ENCODE peak calls at places on chromosomes 11 and 22, in seven cellular contexts. S is kidney epithelial cell, U is brain microvascular endothelial cell, I is A549, H is ovary, T is left lung, A is stomach. L is an unnamed sample.

GRCh38 chr11:19651654-19652053 is 61.0 kb upstream of the NAV2 start:
- DNase-seq in H (no peak), T (no peak), S (no peak), U (no peak), I (no peak), A (no peak), L (no peak)

GRCh38 chr11:43576834-43577521 is 103.6 kb upstream of the HSD17B12 start:
- DNase-seq in I (peak), A (peak), H (peak), S (no peak), T (no peak), U (peak), L (no peak)

GRCh38 chr11:128632151-128632791 is 44.9 kb upstream of the ETS1 start:
- DNase-seq in H (peak), I (no peak), T (no peak), S (no peak), U (peak), A (no peak), L (no peak)

GRCh38 chr11:32334822-32335221 is 100.5 kb downstream of the WT1 start:
- DNase-seq in I (peak), H (no peak), A (no peak), T (no peak), S (no peak), U (no peak), L (no peak)

GRCh38 chr22:24875862-24876506 is 70.0 kb downstream of the SGSM1 start:
- DNase-seq in T (no peak), U (no peak), S (no peak), I (no peak), A (no peak), H (no peak), L (no peak)

GRCh38 chr11:13207665-13208594 is 69.7 kb upstream of the BMAL1 start:
- DNase-seq in S (peak), H (peak), T (peak), I (no peak), A (no peak), U (peak), L (no peak)

GRCh38 chr11:101034076-101034475 is 95.5 kb downstream of the PGR start:
- DNase-seq in I (no peak), H (peak), U (no peak), T (no peak), S (no peak), A (peak), L (no peak)

GRCh38 chr11:107736546-107736945 is 24.7 kb upstream of the SLN start:
- DNase-seq in T (no peak), S (no peak), H (no peak), U (no peak), I (no peak), A (no peak), L (no peak)

GRCh38 chr11:133842053-133842452 is 3.3 kb downstream of the SPATA19 start:
- DNase-seq in S (no peak), T (no peak), H (no peak), I (no peak), U (no peak), A (no peak), L (peak)

GRCh38 chr11:12242071-12242672 is 131.8 kb downstream of the MICAL2 start:
- DNase-seq in S (no peak), T (no peak), A (no peak), U (no peak), H (no peak), I (no peak), L (no peak)

GRCh38 chr11:125165111-125165663 is 636 bp downstream of the PKNOX2 start:
- DNase-seq in S (no peak), H (peak), A (peak), I (peak), T (peak), U (no peak), L (no peak)

GRCh38 chr11:64762277-64762915 is 2.6 kb upstream of the PYGM start:
- DNase-seq in H (no peak), A (peak), U (no peak), S (peak), T (peak), I (no peak), L (no peak)

GRCh38 chr22:46070722-46071450 is 79.4 kb upstream of the PPARA start:
- DNase-seq in I (no peak), H (peak), U (no peak), T (peak), S (no peak), A (peak), L (no peak)

GRCh38 chr11:17263803-17264202 is 12.7 kb upstream of the NUCB2 start:
- DNase-seq in S (no peak), U (no peak), T (no peak), H (no peak), A (no peak), I (no peak), L (no peak)

GRCh38 chr22:26172389-26172990 is 3.2 kb downstream of the SEZ6L start:
- DNase-seq in U (peak), T (no peak), H (no peak), S (no peak), A (no peak), I (peak), L (no peak)

GRCh38 chr22:26170112-26170492 is 840 bp downstream of the SEZ6L start:
- DNase-seq in T (no peak), I (no peak), H (no peak), S (no peak), U (no peak), A (no peak), L (no peak)

GRCh38 chr22:26169312-26170111 is at the start of gene SEZ6L:
- DNase-seq in S (no peak), A (no peak), I (no peak), H (peak), U (no peak), T (peak), L (no peak)

GRCh38 chr22:26168934-26169311 is 339 bp upstream of the SEZ6L start:
- DNase-seq in S (no peak), I (no peak), H (peak), T (no peak), A (no peak), U (no peak), L (no peak)

GRCh38 chr22:26170795-26171194 is 1.5 kb downstream of the SEZ6L start:
- DNase-seq in H (peak), S (no peak), U (no peak), I (no peak), T (no peak), A (no peak), L (no peak)
- TF ChIP-seq CTCF in H (no peak), S (no peak), U (no peak), I (no peak), T (no peak), A (no peak), L (peak)

GRCh38 chr11:92477686-92478085 is 253.1 kb downstream of the FAT3 start:
- DNase-seq in U (no peak), S (no peak), T (no peak), I (no peak), H (no peak), A (peak), L (no peak)

GRCh38 chr11:92475824-92476223 is 251.2 kb downstream of the FAT3 start:
- DNase-seq in H (no peak), I (no peak), T (no peak), S (no peak), U (no peak), A (no peak), L (no peak)

GRCh38 chr11:92475316-92475715 is 250.7 kb downstream of the FAT3 start:
- DNase-seq in S (no peak), T (no peak), H (no peak), U (no peak), I (no peak), A (no peak), L (no peak)

GRCh38 chr11:92482502-92482901 is 257.9 kb downstream of the FAT3 start:
- DNase-seq in T (no peak), S (no peak), H (no peak), A (no peak), U (no peak), I (no peak), L (no peak)

DNA sequence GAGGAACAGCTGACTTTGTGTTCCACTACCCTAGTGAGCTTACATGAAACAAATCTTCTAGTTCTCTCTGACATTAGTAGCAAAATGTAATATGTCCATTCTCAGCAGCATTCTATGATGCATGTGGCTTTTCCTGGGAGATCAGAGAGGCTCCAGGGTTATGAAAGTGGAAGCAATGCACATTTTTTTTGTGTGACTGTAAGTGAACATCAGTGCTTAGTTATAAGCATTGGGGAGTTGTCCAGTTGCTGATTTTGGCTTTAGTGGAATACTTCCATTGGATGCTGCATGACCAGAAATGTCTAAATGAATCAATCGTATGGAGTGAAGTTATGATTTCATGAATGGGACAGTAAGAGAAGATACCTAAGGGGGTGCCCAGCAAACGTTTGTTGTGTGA is 255.9 kb downstream of the FAT3 start:
- DNase-seq in H (no peak), T (no peak), S (no peak), I (no peak), U (peak), A (no peak), L (no peak)
- TF ChIP-seq CTCF in H (no peak), T (no peak), S (no peak), I (no peak), U (no peak), A (no peak), L (no peak)

DNA sequence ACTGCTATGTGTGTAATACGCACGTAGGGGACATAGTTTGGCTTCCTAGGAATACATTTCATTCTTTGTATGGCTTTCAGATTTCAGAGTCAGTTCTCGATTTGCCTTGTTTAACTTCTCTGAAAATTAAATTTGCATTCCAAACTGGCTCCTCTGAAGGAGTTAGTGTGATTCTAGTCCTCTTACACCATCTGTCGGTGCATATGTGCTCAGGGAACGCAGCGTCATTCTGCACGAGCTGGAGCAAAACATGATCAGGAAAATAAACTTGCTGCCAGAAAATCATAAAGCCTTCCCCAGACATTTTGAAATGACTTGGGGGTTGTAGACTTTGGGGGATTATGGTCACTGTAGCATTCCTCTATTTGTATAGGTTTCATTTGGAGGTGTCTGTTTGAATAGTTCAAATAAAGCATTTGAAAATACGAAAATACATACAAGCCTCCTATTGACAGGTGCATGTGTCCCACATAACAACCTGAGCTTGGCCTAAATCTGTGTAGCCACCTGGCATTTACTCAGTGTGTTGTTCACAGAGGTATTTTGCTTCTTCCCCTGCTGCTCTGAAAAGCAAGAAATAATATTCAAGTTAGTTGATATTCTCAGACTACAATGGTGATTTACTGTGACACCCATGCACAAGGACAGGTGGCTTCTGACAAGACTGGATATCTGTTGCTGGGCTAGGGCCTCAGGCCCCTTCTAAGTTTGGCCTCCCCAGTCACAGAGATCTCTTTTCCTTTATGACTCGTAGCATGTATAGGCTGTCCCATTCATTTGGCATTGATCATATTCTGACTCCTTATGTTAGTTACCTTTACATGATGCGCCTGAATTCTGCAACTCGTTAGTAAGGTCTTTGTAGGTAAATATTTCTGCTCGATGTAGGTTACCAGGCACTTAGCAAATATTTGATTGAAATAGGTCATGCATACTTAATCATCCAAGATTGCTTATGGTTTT is 81.6 kb upstream of the SORL1-AS1 start:
- DNase-seq in T (no peak), H (peak), U (no peak), A (peak), S (no peak), I (no peak), L (no peak)
- TF ChIP-seq CTCF in T (peak), H (peak), U (peak), A (peak), S (peak), I (no peak), L (no peak)

GRCh38 chr22:17201285-17201945 is 17.8 kb downstream of the ADA2 start:
- DNase-seq in I (no peak), S (no peak), H (no peak), T (no peak), A (no peak), U (no peak), L (no peak)

DNA sequence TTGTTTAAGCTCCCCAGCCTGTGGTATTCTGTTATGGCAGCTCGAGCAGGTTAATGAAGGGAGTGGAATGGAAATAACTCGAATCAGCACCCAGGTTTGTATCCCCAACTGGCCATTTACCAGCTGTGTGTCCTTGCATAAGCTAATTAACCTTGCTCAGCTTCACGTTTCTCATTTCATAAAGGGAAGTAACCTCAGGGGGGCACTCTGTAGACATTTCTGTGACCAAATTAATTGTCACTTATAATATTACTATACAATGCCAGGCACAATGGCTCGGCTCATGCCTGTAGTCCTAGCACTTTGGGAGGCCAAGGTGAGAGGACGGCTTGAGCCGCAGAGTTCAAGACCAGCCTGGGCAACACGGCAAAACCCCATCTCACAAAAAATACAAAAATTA is 13.8 kb downstream of the ADA2 start:
- DNase-seq in I (no peak), T (no peak), H (no peak), S (no peak), U (no peak), A (no peak), L (no peak)
- TF ChIP-seq CTCF in I (no peak), T (no peak), H (no peak), S (no peak), U (no peak), A (no peak), L (no peak)

DNA sequence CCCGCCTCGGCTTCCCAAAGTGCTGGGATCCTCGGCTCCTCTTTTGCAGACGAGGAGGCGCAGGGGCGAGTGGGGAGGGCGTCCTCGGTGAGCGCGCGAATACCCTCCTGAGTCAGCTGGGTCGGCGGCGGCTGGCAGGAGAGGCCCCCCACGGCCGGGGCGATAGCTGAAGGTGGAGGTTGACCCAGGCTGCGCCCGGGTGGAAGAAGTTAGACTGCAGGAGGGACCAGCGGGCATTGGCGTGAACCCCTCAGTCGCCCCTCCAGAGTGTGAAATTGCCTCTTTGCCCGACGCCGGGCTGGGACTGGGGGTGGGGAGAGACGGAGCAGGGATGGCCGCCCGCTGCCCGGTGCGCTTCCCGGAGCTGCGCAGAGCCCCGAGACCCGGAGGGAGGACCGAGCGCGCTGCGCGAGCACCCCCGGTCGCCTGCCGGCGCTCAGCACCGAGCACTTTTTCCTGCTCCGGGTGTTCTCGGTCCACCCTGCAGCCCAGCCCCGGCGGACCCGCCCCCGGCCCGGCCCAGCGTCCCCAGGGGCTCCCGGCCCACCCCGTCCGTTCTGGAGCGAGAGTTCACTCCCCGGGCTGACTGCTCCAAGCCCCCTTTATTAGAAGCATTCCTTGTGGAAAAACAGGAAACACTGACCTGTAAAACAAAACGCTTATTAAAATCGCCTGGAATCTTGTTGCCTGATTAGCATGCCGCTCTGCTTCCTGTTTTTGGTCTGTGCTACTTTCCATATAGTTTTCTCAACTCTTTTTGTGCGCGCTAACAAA is 13.7 kb upstream of the CPT1A start:
- DNase-seq in A (no peak), S (no peak), T (peak), I (no peak), H (peak), U (no peak), L (no peak)
- TF ChIP-seq CTCF in A (no peak), S (no peak), T (no peak), I (no peak), H (no peak), U (no peak), L (peak)

GRCh38 chr11:110736158-110736553 is 23.9 kb upstream of the ARHGAP20 start:
- DNase-seq in U (no peak), S (no peak), T (no peak), H (no peak), I (no peak), A (no peak), L (no peak)

GRCh38 chr11:110735431-110736157 is 23.4 kb upstream of the ARHGAP20 start:
- DNase-seq in U (no peak), S (no peak), I (no peak), H (no peak), T (no peak), A (no peak), L (no peak)

GRCh38 chr11:110734790-110735189 is 22.6 kb upstream of the ARHGAP20 start:
- DNase-seq in T (no peak), H (no peak), A (no peak), I (no peak), S (no peak), U (no peak), L (no peak)

GRCh38 chr11:110737591-110737990 is 25.4 kb upstream of the ARHGAP20 start:
- DNase-seq in S (no peak), H (no peak), A (no peak), I (no peak), T (no peak), U (no peak), L (no peak)

GRCh38 chr11:110738641-110739040 is 26.4 kb upstream of the ARHGAP20 start:
- DNase-seq in U (no peak), S (no peak), A (no peak), T (no peak), H (no peak), I (no peak), L (no peak)
- TF ChIP-seq CTCF in U (no peak), S (no peak), A (no peak), T (no peak), H (no peak), I (no peak), L (no peak)